ENCODE peak calls at places on chromosomes 11 and 22, in seven cellular contexts. Z is kidney; I is CD8-positive, alpha-beta T cell; D is K562; A is caudate nucleus; C is stomach; R is CD4-positive, CD25-positive, alpha-beta regulatory T cell. O is an unnamed sample.

GRCh38 chr11:34065505-34066203 is 14.1 kb downstream of the CAPRIN1 start:
- DNase-seq in Z (no peak), I (no peak), D (no peak), A (no peak), C (no peak), R (no peak), O (no peak)

GRCh38 chr22:19962246-19962908 is 20.8 kb upstream of the TXNRD2 start:
- DNase-seq in Z (peak), I (no peak), D (peak), A (peak), C (peak), R (peak), O (peak)

GRCh38 chr11:8040921-8041285 is 40.1 kb upstream of the TUB start:
- DNase-seq in Z (no peak), I (peak), D (no peak), A (no peak), C (no peak), R (no peak), O (no peak)

GRCh38 chr11:128379587-128380279 is 207.6 kb downstream of the ETS1 start:
- DNase-seq in Z (no peak), I (peak), D (no peak), A (no peak), C (no peak), R (no peak), O (no peak)

GRCh38 chr11:122808494-122808893 is 29.8 kb upstream of the CRTAM start:
- DNase-seq in Z (no peak), I (no peak), D (no peak), A (no peak), C (no peak), R (no peak), O (no peak)

GRCh38 chr11:101862410-101863233 is 52.2 kb upstream of the CEP126 start:
- DNase-seq in Z (no peak), I (no peak), D (no peak), A (no peak), C (no peak), R (no peak), O (no peak)

GRCh38 chr11:134032501-134033091 is 36.3 kb upstream of the JAM3 start:
- DNase-seq in Z (peak), I (no peak), D (no peak), A (peak), C (no peak), R (no peak), O (peak)

GRCh38 chr11:33615751-33616150 is 84.9 kb downstream of the C11orf91 start:
- DNase-seq in Z (no peak), I (no peak), D (no peak), A (no peak), C (no peak), R (no peak), O (no peak)

GRCh38 chr11:83933008-83933407 is 646.8 kb upstream of the CCDC90B start:
- DNase-seq in Z (no peak), I (no peak), D (no peak), A (no peak), C (no peak), R (no peak), O (no peak)

GRCh38 chr11:110362916-110363574 is 66.6 kb upstream of the RDX start:
- DNase-seq in Z (no peak), I (no peak), D (no peak), A (no peak), C (peak), R (no peak), O (no peak)

GRCh38 chr11:6682591-6682935 is 577 bp downstream of the MRPL17 start:
- DNase-seq in Z (no peak), I (no peak), D (no peak), A (no peak), C (no peak), R (no peak), O (no peak)

GRCh38 chr22:20174785-20175596 is 24.1 kb upstream of the CCDC188 start:
- DNase-seq in Z (no peak), I (no peak), D (peak), A (no peak), C (no peak), R (no peak), O (no peak)

GRCh38 chr11:61266602-61267001 is 25.6 kb downstream of the PGA5 start:
- DNase-seq in Z (no peak), I (no peak), D (peak), A (no peak), C (no peak), R (no peak), O (no peak)

GRCh38 chr11:16791494-16791961 is 53.1 kb downstream of the C11orf58 start:
- DNase-seq in Z (no peak), I (no peak), D (no peak), A (no peak), C (no peak), R (no peak), O (no peak)

GRCh38 chr22:29700949-29701927 is 18.6 kb upstream of the CABP7 start:
- DNase-seq in Z (no peak), I (no peak), D (peak), A (no peak), C (no peak), R (no peak), O (no peak)

GRCh38 chr11:34940026-34940677 is 23.7 kb downstream of the PDHX start:
- DNase-seq in Z (no peak), I (no peak), D (no peak), A (no peak), C (no peak), R (no peak), O (no peak)

GRCh38 chr11:9158898-9159391 is 67.5 kb upstream of the SCUBE2 start:
- DNase-seq in Z (no peak), I (no peak), D (no peak), A (no peak), C (no peak), R (no peak), O (no peak)

GRCh38 chr11:72418834-72419560 is 15.3 kb downstream of the CLPB start:
- DNase-seq in Z (no peak), I (no peak), D (no peak), A (no peak), C (no peak), R (no peak), O (no peak)

GRCh38 chr11:64809781-64810241 is 540 bp downstream of the MEN1 start:
- DNase-seq in Z (peak), I (no peak), D (peak), A (no peak), C (peak), R (no peak), O (no peak)

GRCh38 chr22:19085233-19086043 is 36.8 kb downstream of the DGCR2 start:
- DNase-seq in Z (no peak), I (no peak), D (peak), A (no peak), C (no peak), R (no peak), O (no peak)

GRCh38 chr11:100445231-100445735 is 241.8 kb upstream of the ARHGAP42 start:
- DNase-seq in Z (no peak), I (no peak), D (no peak), A (no peak), C (peak), R (no peak), O (peak)

GRCh38 chr11:119118227-119118626 is 3.2 kb upstream of the HINFP start:
- DNase-seq in Z (no peak), I (no peak), D (no peak), A (no peak), C (no peak), R (no peak), O (no peak)

GRCh38 chr11:63641727-63642126 is 27.5 kb upstream of the PLAAT3 start:
- DNase-seq in Z (no peak), I (no peak), D (no peak), A (no peak), C (no peak), R (no peak), O (no peak)

GRCh38 chr11:115083129-115083823 is 404.9 kb downstream of the NXPE2 start:
- DNase-seq in Z (no peak), I (no peak), D (no peak), A (no peak), C (no peak), R (no peak), O (no peak)

GRCh38 chr11:65917077-65917433 is 1.8 kb downstream of the C11orf68 start:
- DNase-seq in Z (no peak), I (no peak), D (no peak), A (no peak), C (no peak), R (no peak), O (no peak)
- H3K27ac ChIP-seq in Z (no peak), I (no peak), D (no peak), A (no peak), C (no peak), R (no peak), O (no peak)

DNA sequence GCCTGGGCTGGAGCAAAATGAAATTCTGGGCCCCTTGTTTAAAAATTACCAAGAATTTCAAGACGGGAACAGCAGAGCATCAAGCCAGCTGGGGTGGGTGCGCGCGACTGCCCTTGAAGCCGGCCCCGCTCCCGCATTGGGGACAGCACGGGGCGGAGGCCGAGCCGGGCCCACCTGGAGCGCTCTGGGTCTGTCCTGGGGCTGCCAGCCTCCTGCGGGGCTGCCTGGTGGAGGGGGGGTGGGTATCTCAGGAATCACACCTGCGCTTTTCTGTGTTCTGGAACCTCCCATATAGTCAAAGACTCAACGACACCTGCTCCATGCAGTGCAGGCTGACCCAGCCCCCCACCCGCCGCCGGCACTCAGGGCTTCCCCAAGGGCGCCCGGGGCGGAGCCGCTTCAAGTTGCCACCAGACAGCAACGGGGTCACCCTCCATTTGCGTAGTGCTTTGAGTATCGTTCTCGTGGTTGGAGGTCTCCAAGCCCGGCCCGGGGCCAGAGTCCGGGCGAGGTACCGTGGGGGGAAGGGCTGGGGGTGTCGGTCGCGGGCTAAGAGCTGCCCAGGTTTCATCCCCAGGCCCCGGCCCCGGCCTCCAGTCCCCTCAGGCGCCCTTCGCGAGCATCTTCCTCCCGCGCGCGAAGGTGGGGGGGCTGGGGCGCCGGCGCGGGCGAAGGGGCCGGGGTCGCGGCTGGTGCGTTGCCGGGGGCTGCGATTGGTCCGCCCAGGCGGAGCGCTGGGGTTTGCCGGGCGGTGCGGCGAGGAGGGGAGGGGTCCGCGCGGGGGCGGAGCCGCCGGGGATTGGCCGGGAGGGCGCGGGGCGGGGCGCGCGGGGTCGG is 6.6 kb downstream of the TSPAN4 start:
- DNase-seq in Z (no peak), I (no peak), D (no peak), A (no peak), C (no peak), R (peak), O (no peak)
- H3K27ac ChIP-seq in Z (no peak), I (no peak), D (no peak), A (no peak), C (no peak), R (no peak), O (no peak)

DNA sequence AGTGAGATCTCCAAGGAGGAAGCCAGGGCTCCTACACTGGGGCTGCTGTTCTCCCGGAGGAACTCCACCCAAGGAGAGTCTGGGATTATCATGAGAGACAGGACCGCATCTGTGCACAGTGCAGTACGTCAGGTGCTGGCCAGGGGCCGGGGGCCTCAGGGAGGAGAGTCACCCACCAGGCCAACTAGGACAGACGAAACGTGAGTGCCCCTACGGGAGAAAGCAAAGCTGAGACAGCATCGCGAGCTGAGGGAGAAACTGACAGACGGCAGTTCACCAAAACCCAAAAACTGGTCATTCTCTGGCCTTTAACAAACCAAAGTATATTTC is 273.4 kb downstream of the BRD1 start:
- DNase-seq in Z (peak), I (no peak), D (no peak), A (no peak), C (no peak), R (no peak), O (no peak)
- H3K27ac ChIP-seq in Z (no peak), I (no peak), D (no peak), A (no peak), C (no peak), R (no peak), O (no peak)

GRCh38 chr11:125790825-125791224 is 2.9 kb downstream of the PATE3 start:
- DNase-seq in Z (no peak), I (no peak), D (no peak), A (no peak), C (no peak), R (no peak), O (no peak)

GRCh38 chr11:125784678-125785077 is 3.2 kb upstream of the PATE3 start:
- DNase-seq in Z (no peak), I (no peak), D (no peak), A (no peak), C (no peak), R (no peak), O (no peak)

DNA sequence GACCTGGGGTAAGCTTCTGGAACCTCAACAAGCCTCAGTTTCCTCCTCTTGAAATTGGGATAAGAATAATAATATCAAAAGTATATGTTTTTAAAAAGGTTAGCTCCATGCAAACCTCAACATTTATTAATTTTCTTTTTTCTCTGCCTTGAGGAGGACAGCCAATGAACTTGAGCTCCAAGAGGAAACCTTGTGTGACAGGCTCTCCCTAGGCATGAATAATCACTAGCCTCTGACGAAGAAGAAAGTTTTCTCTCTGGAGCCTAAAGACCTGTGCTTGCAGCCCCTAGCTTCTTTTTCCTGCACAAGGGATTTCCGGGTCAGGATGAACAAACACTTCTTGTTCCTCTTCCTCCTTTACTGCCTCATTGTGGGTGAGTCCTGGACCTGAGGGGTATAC is at the start of gene PATE3:
- DNase-seq in Z (no peak), I (no peak), D (no peak), A (no peak), C (no peak), R (no peak), O (no peak)
- H3K27ac ChIP-seq in Z (no peak), I (no peak), D (no peak), A (no peak), C (no peak), R (no peak), O (no peak)

GRCh38 chr22:46117206-46118199 is 32.8 kb upstream of the PPARA start:
- DNase-seq in Z (no peak), I (no peak), D (no peak), A (no peak), C (no peak), R (no peak), O (no peak)
- H3K27ac ChIP-seq in Z (no peak), I (no peak), D (no peak), A (no peak), C (no peak), R (no peak), O (peak)

DNA sequence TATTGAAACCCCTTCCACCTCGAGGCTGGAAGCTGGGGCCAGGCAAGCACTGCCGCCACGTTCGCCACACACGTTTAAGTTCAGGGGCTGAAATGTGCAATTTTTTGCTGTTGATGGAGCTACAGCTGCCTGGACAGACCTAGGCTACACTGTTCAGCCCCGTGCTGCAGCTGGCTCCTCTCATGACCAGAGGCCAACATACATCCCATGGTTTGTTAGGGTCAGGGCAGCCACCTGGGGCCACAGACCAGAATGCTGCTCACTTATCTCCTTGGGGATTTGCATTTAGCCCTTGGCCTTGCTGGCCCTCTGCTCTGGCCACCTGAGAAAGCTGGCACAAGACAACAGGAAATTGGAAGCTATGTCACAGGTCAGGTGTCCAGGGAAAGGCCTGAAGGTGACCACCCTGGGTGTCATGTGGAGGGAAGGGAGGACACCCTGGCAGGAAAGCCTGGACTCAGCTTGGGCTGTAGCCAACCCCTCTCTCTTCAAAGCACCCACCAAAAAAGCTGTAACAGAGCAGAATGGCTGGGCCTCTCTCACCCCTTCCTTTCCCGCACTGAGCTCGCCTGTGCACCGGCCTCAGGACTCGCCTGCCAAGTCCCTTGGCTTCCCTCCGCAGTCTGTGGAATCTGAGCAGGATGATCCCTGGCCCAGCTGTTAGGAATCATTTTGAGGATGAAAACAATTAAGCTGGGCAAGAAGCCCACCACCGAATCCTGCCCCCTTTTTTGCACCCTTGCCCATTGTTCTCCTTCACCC is 86.3 kb downstream of the SNX19 start:
- DNase-seq in Z (no peak), I (no peak), D (no peak), A (no peak), C (no peak), R (no peak), O (peak)
- H3K27ac ChIP-seq in Z (no peak), I (no peak), D (no peak), A (no peak), C (no peak), R (no peak), O (no peak)

DNA sequence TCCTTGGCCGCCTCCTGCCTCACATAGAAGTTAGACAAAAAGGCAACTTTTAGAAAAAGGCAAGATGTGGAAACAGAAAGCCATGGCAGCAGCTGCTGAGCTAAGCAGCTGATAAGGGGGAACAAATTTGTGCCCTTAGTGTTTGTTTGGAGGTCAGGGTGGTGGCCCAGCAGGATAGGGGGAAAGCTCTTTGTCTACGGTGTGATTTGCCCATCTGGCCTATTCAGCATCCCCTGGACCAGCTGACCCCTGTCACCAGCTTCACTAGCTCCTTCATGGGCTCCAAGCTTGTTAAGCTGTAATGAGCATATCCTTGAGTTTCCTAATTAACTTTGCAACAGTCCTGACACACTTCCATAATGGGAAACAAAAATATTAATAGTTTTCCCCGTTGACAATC is 5.9 kb upstream of the ME3 start:
- DNase-seq in Z (no peak), I (no peak), D (no peak), A (no peak), C (no peak), R (no peak), O (no peak)
- H3K27ac ChIP-seq in Z (no peak), I (no peak), D (no peak), A (no peak), C (no peak), R (no peak), O (no peak)

O was measured in substantia nigra.